ENCODE peak calls at places on chromosomes 4 and X, in four cellular contexts. Z is activated CD8-positive, alpha-beta T cell treated with anti-CD3 and anti-CD28 coated beads for 36 hours; X is B cell; M is dorsolateral prefrontal cortex. W is an unnamed sample.

GRCh38 chrX:154358829-154359228 is 15.6 kb downstream of the FLNA start:
- DNase-seq in M (no peak), X (no peak), Z (no peak), W (no peak)

GRCh38 chr4:94523033-94523590 is 71.4 kb downstream of the PDLIM5 start:
- DNase-seq in X (no peak), M (no peak), Z (no peak), W (no peak)

GRCh38 chr4:111174331-111174730 is 551.5 kb upstream of the PITX2 start:
- DNase-seq in Z (no peak), X (no peak), M (no peak), W (no peak)

GRCh38 chrX:19350831-19351447 is 7.2 kb downstream of the PDHA1 start:
- DNase-seq in Z (peak), X (no peak), M (no peak), W (peak)

GRCh38 chr4:54067163-54067562 is 2.8 kb upstream of the CHIC2 start:
- DNase-seq in Z (no peak), M (no peak), X (no peak), W (no peak)

GRCh38 chr4:103915224-103915869 is 195.6 kb upstream of the TACR3 start:
- DNase-seq in X (no peak), Z (no peak), M (no peak), W (peak)

GRCh38 chr4:139455187-139455586 is 1.3 kb downstream of the RAB33B start:
- DNase-seq in Z (no peak), X (no peak), M (no peak), W (no peak)

GRCh38 chr4:110514889-110515479 is 39.0 kb downstream of the ENPEP start:
- DNase-seq in Z (no peak), M (no peak), X (no peak), W (no peak)

GRCh38 chr4:111788046-111788642 is 357.1 kb upstream of the FAM241A start:
- DNase-seq in Z (no peak), X (no peak), M (no peak), W (no peak)

GRCh38 chr4:182881928-182882327 is 35.3 kb downstream of the DCTD start:
- DNase-seq in Z (no peak), X (no peak), M (no peak), W (no peak)

GRCh38 chr4:188727746-188728145 is 588.5 kb downstream of the TRIML1 start:
- DNase-seq in Z (no peak), X (no peak), M (no peak), W (no peak)

GRCh38 chrX:155956649-155957048 is 40.8 kb upstream of the IL9R start:
- DNase-seq in X (no peak), M (no peak), Z (no peak), W (no peak)

GRCh38 chrX:120823554-120823953 is 52.1 kb downstream of the CT47B1 start:
- DNase-seq in X (no peak), Z (no peak), M (no peak), W (no peak)

GRCh38 chr4:130808492-130808891 is 1712.5 kb downstream of the C4orf33 start:
- DNase-seq in X (no peak), M (no peak), Z (no peak), W (no peak)

GRCh38 chr4:67603310-67604028 is 44.9 kb downstream of the STAP1 start:
- DNase-seq in X (no peak), Z (no peak), M (no peak), W (no peak)

GRCh38 chrX:43474321-43474720 is 181.8 kb upstream of the MAOA start:
- DNase-seq in X (no peak), M (no peak), Z (no peak), W (no peak)

GRCh38 chrX:103663921-103664320 is 22.6 kb downstream of the MORF4L2 start:
- DNase-seq in M (no peak), X (no peak), Z (no peak), W (no peak)

GRCh38 chrX:83759872-83760271 is 101.1 kb upstream of the CYLC1 start:
- DNase-seq in X (no peak), M (no peak), Z (no peak), W (peak)

GRCh38 chrX:118536204-118536603 is 40.6 kb downstream of the DOCK11 start:
- DNase-seq in M (no peak), X (no peak), Z (no peak), W (no peak)

GRCh38 chrX:118541482-118541881 is 45.9 kb downstream of the DOCK11 start:
- DNase-seq in M (no peak), X (no peak), Z (no peak), W (no peak)

GRCh38 chrX:118540342-118540741 is 44.7 kb downstream of the DOCK11 start:
- DNase-seq in Z (no peak), M (no peak), X (no peak), W (no peak)

GRCh38 chrX:118534716-118535493 is 39.3 kb downstream of the DOCK11 start:
- DNase-seq in X (no peak), Z (no peak), M (no peak), W (no peak)

GRCh38 chrX:118536687-118537461 is 41.3 kb downstream of the DOCK11 start:
- DNase-seq in X (peak), M (no peak), Z (peak), W (no peak)
- TF ChIP-seq CTCF in X (peak), M (peak), Z (peak), W (peak)

GRCh38 chr4:123777297-123777859 is 380.8 kb downstream of the SPRY1 start:
- DNase-seq in X (no peak), M (no peak), Z (no peak), W (no peak)

DNA sequence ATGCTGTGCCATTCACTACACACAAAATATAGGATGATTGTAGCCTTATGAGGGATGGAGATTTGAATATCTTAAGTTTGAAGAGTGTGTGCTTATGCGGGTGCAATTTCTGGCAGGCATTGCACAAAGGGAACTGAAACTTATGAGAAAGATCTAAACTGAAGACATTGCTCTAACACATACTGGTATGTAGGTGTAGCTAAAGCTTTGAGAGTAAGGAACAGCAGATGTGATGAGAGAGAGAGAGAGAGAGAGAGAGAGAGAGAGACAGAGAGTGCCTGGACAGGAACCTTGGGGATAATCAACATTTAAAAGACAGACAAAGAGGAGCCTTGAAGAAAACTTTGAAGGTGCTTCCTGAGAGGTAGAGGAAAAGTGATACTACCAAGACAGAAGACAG is 379.7 kb downstream of the SPRY1 start:
- DNase-seq in Z (no peak), M (no peak), X (no peak), W (peak)
- TF ChIP-seq CTCF in Z (no peak), M (no peak), X (no peak), W (peak)

GRCh38 chrX:114717921-114718320 is 134.0 kb downstream of the HTR2C start:
- DNase-seq in X (no peak), M (no peak), Z (peak), W (no peak)
- TF ChIP-seq CTCF in X (no peak), M (no peak), Z (no peak), W (peak)

DNA sequence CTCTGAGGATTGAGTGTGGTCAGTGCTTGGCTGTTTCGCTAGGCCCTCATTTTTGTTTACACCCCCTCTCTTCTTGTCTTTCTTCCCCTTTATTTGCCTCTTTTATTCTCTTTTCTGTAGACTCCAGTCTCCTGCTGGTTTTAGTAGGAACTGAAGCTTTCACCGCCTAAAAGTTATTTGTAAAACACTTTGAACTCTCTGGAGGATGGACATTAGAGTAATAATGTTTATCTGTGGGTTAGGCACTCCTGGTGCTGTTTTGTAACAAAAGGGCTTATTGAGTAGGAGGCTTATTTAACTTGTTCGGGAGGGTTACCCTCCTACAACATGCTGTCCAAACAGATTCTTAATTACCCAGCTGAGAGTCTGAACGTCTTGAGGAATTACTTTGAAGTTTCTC is 1.6 kb upstream of the ARHGAP10 start:
- DNase-seq in X (no peak), Z (no peak), M (no peak), W (no peak)
- TF ChIP-seq CTCF in X (no peak), Z (no peak), M (no peak), W (no peak)

GRCh38 chrX:13923845-13924244 is 105.8 kb downstream of the GEMIN8 start:
- DNase-seq in M (no peak), Z (no peak), X (no peak), W (no peak)
- TF ChIP-seq CTCF in M (no peak), Z (no peak), X (no peak), W (no peak)

DNA sequence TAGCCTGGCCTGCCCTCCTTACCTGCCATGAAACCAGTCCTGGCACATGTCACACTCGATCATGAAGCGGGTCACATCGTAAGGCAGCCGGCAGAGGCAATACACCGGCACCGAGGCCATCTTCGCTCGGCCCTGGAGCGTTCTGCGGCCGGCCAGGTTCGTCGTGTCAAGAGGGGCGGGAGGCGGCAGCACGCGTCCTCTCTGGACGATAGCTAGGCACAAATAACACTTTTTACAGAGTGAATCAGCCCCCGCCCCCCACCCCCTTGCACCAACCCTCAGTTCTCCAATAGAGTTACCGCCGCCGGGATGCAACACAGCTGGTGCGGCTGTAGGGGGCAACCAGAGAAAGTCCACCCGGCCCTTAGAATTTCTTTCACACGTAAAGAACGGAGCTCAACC is 1.7 kb downstream of the PHF8 start:
- DNase-seq in Z (peak), M (peak), X (peak), W (peak)
- TF ChIP-seq CTCF in Z (no peak), M (no peak), X (no peak), W (peak)